ENCODE peak calls at places on chromosomes 1 and 21, in seven cellular contexts. K is colonic mucosa; G is NCI-H1417; Z is germinal center; X is activated naive CD4-positive, alpha-beta T cell; I is SK-MEL-5; O is HS-5. T is an unnamed sample.

GRCh38 chr1:66725885-66726665 is 26.2 kb upstream of the DYNLT5 start:
- DNase-seq in X (no peak), G (peak), Z (peak), I (peak), K (peak), O (no peak), T (peak)

GRCh38 chr1:155113450-155113985 is 14.2 kb upstream of the EFNA1 start:
- DNase-seq in K (no peak), Z (no peak), G (no peak), O (no peak), I (no peak), X (no peak), T (no peak)

GRCh38 chr1:117760069-117760468 is 154.2 kb downstream of the TENT5C start:
- DNase-seq in Z (no peak), G (no peak), K (no peak), X (no peak), O (no peak), I (no peak), T (no peak)

GRCh38 chr21:25572895-25573310 is 34.4 kb downstream of the MRPL39 start:
- DNase-seq in X (no peak), O (no peak), K (no peak), G (no peak), Z (peak), I (no peak), T (no peak)

GRCh38 chr1:59298710-59299346 is 1.9 kb downstream of the FGGY start:
- DNase-seq in G (no peak), I (no peak), X (no peak), Z (no peak), O (peak), K (no peak), T (no peak)

GRCh38 chr1:46211051-46211450 is 7.9 kb downstream of the LURAP1 start:
- DNase-seq in I (peak), X (no peak), K (no peak), Z (no peak), O (no peak), G (no peak), T (no peak)

GRCh38 chr1:232806071-232806510 is 875 bp downstream of the MAP10 start:
- DNase-seq in G (no peak), K (no peak), O (no peak), X (no peak), Z (peak), I (no peak), T (peak)

GRCh38 chr1:79501153-79501552 is 494.6 kb upstream of the ADGRL4 start:
- DNase-seq in K (no peak), X (no peak), Z (no peak), O (no peak), I (no peak), G (no peak), T (no peak)

GRCh38 chr1:117570988-117571409 is 34.8 kb upstream of the TENT5C start:
- DNase-seq in X (no peak), K (peak), Z (no peak), G (peak), O (no peak), I (no peak), T (no peak)

GRCh38 chr1:214326406-214326805 is 45.4 kb downstream of the SMYD2 start:
- DNase-seq in O (no peak), I (no peak), K (no peak), Z (no peak), G (no peak), X (no peak), T (no peak)

GRCh38 chr1:20372676-20373075 is 82.0 kb downstream of the VWA5B1 start:
- DNase-seq in K (no peak), I (no peak), Z (no peak), G (no peak), X (no peak), O (no peak), T (no peak)